ENCODE peak calls at places on chromosomes 1 and 21, in six cellular contexts. R is IMR-90, C is esophagus squamous epithelium, M is Peyer's patch, J is K562, G is gastrocnemius medialis. X is an unnamed sample.

GRCh38 chr1:42231253-42231652 is 66.7 kb upstream of the GUCA2A start:
- DNase-seq in C (no peak), R (no peak), J (no peak), G (no peak), M (no peak), X (no peak)

GRCh38 chr1:74271503-74271902 is 36.3 kb downstream of the TNNI3K start:
- DNase-seq in G (no peak), J (no peak), C (no peak), R (no peak), M (no peak), X (no peak)

GRCh38 chr1:92994105-92994712 is 32.9 kb upstream of the DIPK1A start:
- DNase-seq in G (peak; percentile 55), R (peak; percentile 82), J (peak; percentile 91), C (peak; percentile 32), M (no peak), X (peak; percentile 67)

GRCh38 chr21:37429356-37429755 is 62.8 kb downstream of the DYRK1A start:
- DNase-seq in M (no peak), G (no peak), R (no peak), C (no peak), J (no peak), X (no peak)

GRCh38 chr1:940121-941026 is 16.7 kb downstream of the SAMD11 start:
- DNase-seq in G (no peak), C (no peak), R (peak; percentile 62), M (peak; percentile 63), J (peak; percentile 87), X (no peak)

GRCh38 chr1:221161571-221162041 is 282.4 kb downstream of the HLX start:
- DNase-seq in M (no peak), C (no peak), R (peak; percentile 13), J (no peak), G (peak; percentile 29), X (peak; percentile 62)

GRCh38 chr1:229027622-229028182 is 243.2 kb upstream of the RAB4A start:
- DNase-seq in J (no peak), C (no peak), R (peak; percentile 37), G (peak; percentile 37), M (no peak), X (no peak)

GRCh38 chr1:43776043-43776761 is 68.9 kb downstream of the ST3GAL3 start:
- DNase-seq in R (peak; percentile 89), G (peak; percentile 38), J (peak; percentile 66), C (no peak), M (no peak), X (no peak)

GRCh38 chr1:89724369-89725015 is 91.6 kb downstream of the LRRC8C start:
- DNase-seq in R (peak; percentile 59), C (no peak), J (peak; percentile 33), G (no peak), M (no peak), X (no peak)

GRCh38 chr21:29656504-29657227 is 283.1 kb downstream of the GRIK1 start:
- DNase-seq in R (peak; percentile 85), M (no peak), J (peak; percentile 95), G (no peak), C (no peak), X (no peak)

GRCh38 chr1:30586671-30587070 is 136.7 kb downstream of the MATN1 start:
- DNase-seq in J (no peak), R (no peak), M (no peak), C (no peak), G (no peak), X (no peak)

GRCh38 chr1:19734472-19734999 is 65.2 kb downstream of the TMCO4 start:
- DNase-seq in G (no peak), J (no peak), R (peak; percentile 27), M (no peak), C (no peak), X (no peak)

GRCh38 chr21:42755766-42756579 is 102.6 kb downstream of the PDE9A start:
- DNase-seq in J (no peak), G (no peak), C (no peak), R (no peak), M (peak; percentile 51), X (no peak)

GRCh38 chr1:232383455-232384074 is 246.4 kb downstream of the SIPA1L2 start:
- DNase-seq in M (no peak), C (no peak), R (no peak), J (no peak), G (no peak), X (no peak)

GRCh38 chr1:197222025-197222685 is 45.9 kb upstream of the CRB1 start:
- DNase-seq in M (no peak), J (no peak), R (no peak), C (no peak), G (no peak), X (no peak)

GRCh38 chr1:9416918-9417500 is 122.3 kb upstream of the SLC25A33 start:
- DNase-seq in J (no peak), C (no peak), G (no peak), M (no peak), R (no peak), X (no peak)

GRCh38 chr1:9413877-9414213 is 121.2 kb downstream of the SPSB1 start:
- DNase-seq in M (no peak), R (peak; percentile 77), G (no peak), J (no peak), C (no peak), X (no peak)

GRCh38 chr1:9416506-9416905 is 122.8 kb upstream of the SLC25A33 start:
- DNase-seq in J (no peak), C (no peak), G (no peak), M (no peak), R (no peak), X (no peak)

GRCh38 chr1:9410737-9411297 is 118.1 kb downstream of the SPSB1 start:
- DNase-seq in R (peak; percentile 26), G (no peak), C (no peak), M (no peak), J (peak; percentile 49), X (no peak)

DNA sequence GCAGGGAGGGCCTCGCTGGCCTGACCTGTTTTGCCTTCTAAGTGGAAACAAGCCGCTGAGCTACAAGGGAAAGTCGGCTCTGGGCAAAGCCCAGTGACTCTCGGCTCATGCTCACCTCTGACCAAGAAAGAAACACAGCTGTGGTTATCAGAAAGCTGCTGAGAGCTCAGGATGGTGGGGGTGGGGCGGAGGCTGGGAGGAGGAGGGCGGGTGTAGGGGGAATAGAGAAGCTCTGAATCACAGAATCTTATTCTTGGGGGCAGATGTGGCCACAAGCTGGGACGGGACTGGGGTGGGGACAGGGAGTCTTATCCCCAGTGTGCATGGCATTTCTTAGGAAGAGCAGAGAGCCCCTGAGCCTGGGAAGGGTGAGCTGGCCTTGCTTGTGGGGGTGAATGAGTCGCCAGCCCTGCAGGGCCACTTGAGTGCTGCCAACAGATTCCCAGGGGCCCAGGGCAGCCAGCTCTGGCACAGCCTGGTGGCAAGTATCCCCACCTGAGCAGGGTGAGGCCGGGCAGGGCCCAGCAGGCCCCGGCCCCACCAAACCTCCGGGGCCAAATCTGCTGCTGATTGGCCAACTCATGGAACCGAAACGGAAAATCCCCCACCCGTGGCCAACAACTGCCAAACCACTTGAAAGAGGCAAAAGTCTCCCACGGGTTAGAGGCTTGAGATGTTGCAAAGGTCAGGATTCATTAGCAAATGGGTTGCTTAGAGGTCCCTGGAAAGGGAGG is 120.6 kb downstream of the SPSB1 start:
- DNase-seq in C (peak; percentile 9), R (peak; percentile 95), J (peak; percentile 61), M (no peak), G (peak; percentile 74), X (peak; percentile 76)
- TF ChIP-seq POLR2A in C (no peak), R (no peak), J (no peak), M (no peak), G (no peak), X (no peak)

GRCh38 chr1:180165096-180165495 is 10.4 kb downstream of the QSOX1 start:
- DNase-seq in J (no peak), C (no peak), G (peak; percentile 30), M (no peak), R (no peak), X (no peak)
- H3K4me1 ChIP-seq in J (peaks cover 19% of the 10 kb centered on the region), C (peaks cover 68% of the 10 kb centered on the region), G (peaks cover 48% of the 10 kb centered on the region), M (peaks cover 2% of the 10 kb centered on the region), R (peaks cover 54% of the 10 kb centered on the region), X (peaks cover 48% of the 10 kb centered on the region)

GRCh38 chr1:61253912-61254628 is 171.7 kb downstream of the NFIA start:
- DNase-seq in R (no peak), G (no peak), C (no peak), M (no peak), J (no peak), X (no peak)
- H3K4me3 ChIP-seq in R (no peak overlapping the region), G (peak overlapping the region; percentile 41), C (no peak overlapping the region), M (no peak overlapping the region), J (no peak overlapping the region), X (peak overlapping the region; percentile 45)

DNA sequence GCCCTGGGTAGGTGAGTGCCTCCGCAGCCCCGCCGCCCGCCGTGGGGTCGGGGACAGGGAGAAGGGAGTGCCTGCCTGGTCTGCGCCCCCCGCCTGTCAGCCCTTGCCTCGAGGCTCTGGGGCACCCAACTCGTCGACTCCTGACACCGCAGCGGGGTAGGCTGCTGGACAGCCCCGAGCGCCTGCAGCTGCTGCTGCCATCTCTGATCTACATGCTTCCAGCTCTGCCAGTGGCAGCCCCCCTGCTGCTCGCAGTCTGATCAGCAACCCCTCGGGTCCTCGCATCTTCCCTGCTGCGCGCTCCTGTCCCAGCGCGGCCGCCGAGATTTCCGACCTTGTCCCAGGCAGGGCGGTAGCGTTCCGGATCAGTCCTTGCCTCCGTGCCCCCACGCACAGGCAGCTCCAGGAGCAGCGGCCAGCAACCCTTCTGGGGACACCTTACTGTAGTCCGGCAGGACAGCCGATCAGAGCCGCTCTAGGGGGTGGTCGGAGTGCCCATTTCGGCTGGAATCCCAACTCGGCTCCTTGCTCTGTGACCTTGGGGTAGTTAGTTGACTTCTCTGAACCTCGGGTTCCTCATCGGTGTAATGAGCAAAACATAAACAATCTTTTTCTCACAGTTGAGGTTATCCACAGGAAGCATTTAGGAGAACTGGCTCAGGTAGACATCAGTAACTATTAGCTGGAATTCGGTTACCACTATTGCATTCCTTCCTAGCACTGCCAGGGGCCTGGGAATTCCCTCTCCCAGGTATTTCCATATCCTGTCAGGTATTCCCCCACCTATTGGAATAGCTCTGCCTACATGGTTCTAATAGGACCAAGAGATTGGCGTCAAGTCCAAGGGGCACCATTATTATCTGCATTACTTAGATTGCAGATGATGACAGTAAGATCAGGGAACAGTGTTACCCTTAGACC is 608 bp downstream of the BCAN start:
- DNase-seq in G (no peak), J (no peak), M (no peak), C (no peak), R (no peak), X (no peak)
- TF ChIP-seq POLR2A in G (no peak), J (no peak), M (no peak), C (no peak), R (no peak), X (no peak)

GRCh38 chr1:201100169-201100930 is 11.9 kb downstream of the CACNA1S start:
- DNase-seq in C (no peak), G (peak; percentile 94), J (no peak), R (no peak), M (no peak), X (no peak)
- H3K4me1 ChIP-seq in C (peaks cover 5% of the 10 kb centered on the region), G (peaks cover 87% of the 10 kb centered on the region), J (no peaks in the 10 kb centered on the region), R (no peaks in the 10 kb centered on the region), M (no peaks in the 10 kb centered on the region), X (peaks cover 13% of the 10 kb centered on the region)

GRCh38 chr1:21909787-21910503 is 27.2 kb downstream of the HSPG2 start:
- DNase-seq in R (peak; percentile 60), C (no peak), G (peak; percentile 59), M (no peak), J (peak; percentile 60), X (peak; percentile 81)
- H3K4me3 ChIP-seq in R (no peak overlapping the region), C (no peak overlapping the region), G (no peak overlapping the region), M (no peak overlapping the region), J (no peak overlapping the region), X (no peak overlapping the region)